ENCODE peak calls at places on chromosomes 12 and 14, in seven cellular contexts. F is iPS DF 6.9, K is keratinocyte, C is aorta, X is stomach, Y is A549, L is tibial artery. U is an unnamed sample.

GRCh38 chr14:85512491-85512890 is 17.5 kb upstream of the FLRT2 start:
- DNase-seq in F (no peak), K (no peak), C (no peak), X (no peak), Y (no peak), L (no peak), U (no peak)

GRCh38 chr14:39395555-39396254 is 36.5 kb downstream of the FBXO33 start:
- DNase-seq in F (no peak), K (no peak), C (no peak), X (no peak), Y (no peak), L (no peak), U (no peak)

GRCh38 chr12:52634266-52635056 is 16.1 kb upstream of the KRT73 start:
- DNase-seq in F (no peak), K (no peak), C (no peak), X (peak), Y (no peak), L (no peak), U (no peak)

GRCh38 chr12:70418101-70418500 is 52.0 kb downstream of the KCNMB4 start:
- DNase-seq in F (no peak), K (no peak), C (no peak), X (no peak), Y (no peak), L (no peak), U (no peak)

GRCh38 chr14:69351385-69351784 is 46.7 kb downstream of the ERH start:
- DNase-seq in F (no peak), K (no peak), C (no peak), X (no peak), Y (no peak), L (no peak), U (no peak)

GRCh38 chr12:90945070-90945649 is 9.8 kb downstream of the CCER1 start:
- DNase-seq in F (no peak), K (no peak), C (no peak), X (no peak), Y (peak), L (no peak), U (no peak)

GRCh38 chr12:81389550-81390099 is 311.7 kb downstream of the ACSS3 start:
- DNase-seq in F (no peak), K (no peak), C (no peak), X (no peak), Y (no peak), L (no peak), U (no peak)

GRCh38 chr12:122265433-122265832 is 861 bp downstream of the VPS33A start:
- DNase-seq in F (no peak), K (no peak), C (no peak), X (no peak), Y (peak), L (no peak), U (no peak)

GRCh38 chr12:77606348-77606747 is 224.3 kb upstream of the NAV3 start:
- DNase-seq in F (no peak), K (no peak), C (no peak), X (no peak), Y (no peak), L (no peak), U (no peak)

GRCh38 chr14:64193821-64194220 is 100.3 kb downstream of the ESR2 start:
- DNase-seq in F (no peak), K (no peak), C (no peak), X (peak), Y (no peak), L (no peak), U (no peak)

GRCh38 chr12:40312196-40312595 is 87.4 kb downstream of the LRRK2 start:
- DNase-seq in F (no peak), K (no peak), C (no peak), X (no peak), Y (no peak), L (no peak), U (no peak)

GRCh38 chr12:6084969-6085450 is 39.5 kb downstream of the VWF start:
- DNase-seq in F (no peak), K (no peak), C (no peak), X (no peak), Y (no peak), L (peak), U (no peak)

GRCh38 chr12:128660532-128661215 is 163.1 kb downstream of the SLC15A4 start:
- DNase-seq in F (no peak), K (no peak), C (no peak), X (no peak), Y (no peak), L (no peak), U (peak)

GRCh38 chr12:26282339-26282945 is 87.1 kb downstream of the SSPN start:
- DNase-seq in F (no peak), K (no peak), C (no peak), X (no peak), Y (no peak), L (no peak), U (no peak)

GRCh38 chr12:62537544-62537943 is 70.9 kb downstream of the MON2 start:
- DNase-seq in F (no peak), K (peak), C (no peak), X (peak), Y (no peak), L (peak), U (no peak)

DNA sequence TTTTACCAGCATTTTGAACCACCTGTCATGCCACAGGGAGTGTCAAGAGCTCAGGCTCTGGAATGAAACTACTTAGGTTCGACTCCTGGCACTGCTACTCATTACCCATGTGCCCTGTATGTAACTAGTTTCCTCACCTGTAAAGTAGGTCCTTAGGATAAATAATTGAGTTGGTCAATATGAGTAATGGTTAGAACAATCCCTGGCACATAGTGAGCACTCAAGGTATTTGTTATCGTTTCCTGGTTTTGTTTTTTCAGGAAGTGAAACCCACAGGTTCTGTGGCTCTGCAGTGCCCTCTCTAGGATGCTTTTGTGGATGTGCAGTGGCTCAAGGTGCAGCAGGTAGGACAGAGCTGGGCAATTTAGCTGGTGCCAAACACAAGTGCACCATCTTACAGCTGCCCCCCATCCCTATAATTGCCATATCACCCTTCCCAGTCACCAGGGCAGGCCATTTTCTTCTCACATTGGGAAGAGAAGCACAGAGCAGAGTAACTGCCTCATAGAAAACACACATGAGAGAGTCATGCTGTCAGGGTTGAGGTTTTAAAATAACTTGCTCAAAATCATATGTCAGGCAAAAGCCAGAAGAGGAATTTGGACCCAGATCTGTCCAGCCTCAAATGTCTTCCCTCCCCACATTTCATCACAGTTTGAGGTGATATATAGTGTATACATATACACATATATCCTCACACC is 297.5 kb downstream of the RPAP3 start:
- DNase-seq in F (no peak), K (no peak), C (no peak), X (no peak), Y (peak), L (no peak), U (no peak)
- H3K27ac ChIP-seq in F (no peak), K (no peak), C (no peak), X (no peak), Y (peak), L (no peak), U (peak)

DNA sequence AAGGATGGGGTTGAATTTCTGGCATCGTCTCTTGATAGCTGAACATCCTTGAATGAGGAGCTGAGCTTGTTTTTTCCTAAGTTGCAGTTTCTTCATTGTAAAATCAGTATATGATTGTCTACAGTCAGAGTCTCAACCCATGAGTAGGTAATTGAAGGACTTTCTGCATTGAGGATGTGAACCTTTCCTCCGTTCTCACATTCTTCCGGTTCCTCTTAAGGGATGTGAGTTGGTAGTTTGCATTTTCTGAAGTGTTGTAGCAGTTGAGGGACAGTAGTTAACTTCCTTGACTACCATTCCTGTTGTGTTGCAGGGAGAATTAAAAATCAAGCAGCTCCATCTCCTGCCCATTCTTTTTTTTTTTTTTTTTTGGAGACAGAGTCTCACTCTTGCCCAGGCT is 19.1 kb downstream of the TPCN1 start:
- DNase-seq in F (no peak), K (no peak), C (no peak), X (no peak), Y (no peak), L (no peak), U (no peak)
- H3K27ac ChIP-seq in F (no peak), K (peak), C (peak), X (peak), Y (no peak), L (peak), U (no peak)

DNA sequence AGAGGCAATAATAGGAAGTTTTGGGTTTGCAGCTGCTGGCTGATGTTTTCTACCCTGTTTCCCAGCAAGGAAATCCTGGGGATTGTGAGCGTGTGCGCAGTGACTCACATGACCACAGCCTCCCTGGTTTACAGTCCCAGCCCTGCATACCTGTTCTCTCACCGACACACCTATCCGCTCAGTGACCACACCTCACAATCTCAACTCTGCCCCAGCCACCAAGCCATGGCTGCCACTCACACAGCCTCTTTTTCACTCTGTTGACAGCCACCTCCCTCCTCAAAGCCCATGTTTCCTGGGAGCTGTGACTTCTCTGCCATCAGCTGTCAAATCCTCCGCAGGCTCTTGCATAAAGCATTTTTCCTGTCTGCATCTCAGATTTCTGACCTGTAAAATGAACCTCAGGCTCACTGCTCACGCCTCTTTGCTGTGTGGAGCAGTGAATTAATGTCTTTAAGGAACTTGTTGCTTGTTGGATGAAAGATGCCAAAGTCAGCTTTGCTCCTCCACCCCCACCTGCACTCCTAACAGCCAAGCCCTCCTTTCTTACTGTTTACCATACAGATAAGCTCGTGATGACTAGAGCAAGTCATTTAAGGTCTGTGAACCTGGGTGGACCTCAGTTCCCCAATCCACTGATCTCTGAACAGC is 43.5 kb downstream of the B4GALNT3 start:
- DNase-seq in F (no peak), K (peak), C (no peak), X (peak), Y (no peak), L (no peak), U (peak)
- H3K27ac ChIP-seq in F (no peak), K (peak), C (peak), X (peak), Y (no peak), L (no peak), U (peak)

GRCh38 chr14:102993523-102993922 is 63.8 kb downstream of the CDC42BPB start:
- DNase-seq in F (no peak), K (peak), C (no peak), X (no peak), Y (peak), L (no peak), U (no peak)
- H3K27ac ChIP-seq in F (no peak), K (peak), C (no peak), X (peak), Y (peak), L (no peak), U (no peak)

DNA sequence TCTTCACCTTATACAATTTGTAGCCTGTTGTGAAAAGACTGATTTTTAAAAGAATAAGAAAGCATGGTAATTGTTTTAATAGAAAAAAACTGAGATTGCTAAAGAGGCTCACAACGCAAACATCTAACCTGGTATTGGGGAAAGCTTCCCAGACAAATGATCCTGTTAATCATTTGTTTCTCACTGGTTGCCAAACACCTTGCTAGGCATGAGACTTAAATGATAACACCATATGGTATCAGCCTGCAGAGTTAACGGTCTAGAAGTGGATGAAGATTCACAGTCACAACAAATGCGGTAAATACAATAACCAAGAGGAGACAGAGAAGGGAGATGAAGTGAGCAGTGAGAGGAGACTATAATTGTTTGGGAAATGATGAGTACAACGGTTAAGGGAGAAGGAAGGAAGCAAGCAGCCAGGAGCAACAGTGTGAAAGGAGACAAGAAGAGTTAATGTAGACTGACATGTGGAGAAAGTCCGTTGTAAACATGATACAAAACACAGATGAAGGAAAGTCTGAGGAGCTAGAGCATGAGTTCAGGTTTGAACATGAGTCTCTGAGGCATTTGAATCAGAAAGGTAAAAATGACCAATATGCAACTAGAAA is 19.8 kb downstream of the GXYLT1 start:
- DNase-seq in F (no peak), K (no peak), C (no peak), X (no peak), Y (no peak), L (no peak), U (no peak)
- H3K27ac ChIP-seq in F (no peak), K (no peak), C (no peak), X (no peak), Y (no peak), L (no peak), U (no peak)

GRCh38 chr12:97275261-97276197 is 187.1 kb upstream of the RMST start:
- DNase-seq in F (no peak), K (no peak), C (no peak), X (no peak), Y (no peak), L (no peak), U (no peak)

GRCh38 chr12:97277030-97277429 is 185.6 kb upstream of the RMST start:
- DNase-seq in F (no peak), K (no peak), C (no peak), X (no peak), Y (no peak), L (no peak), U (no peak)

GRCh38 chr12:97272471-97272870 is 190.1 kb upstream of the RMST start:
- DNase-seq in F (no peak), K (no peak), C (no peak), X (no peak), Y (no peak), L (no peak), U (no peak)

GRCh38 chr12:97276621-97277020 is 186.0 kb upstream of the RMST start:
- DNase-seq in F (no peak), K (no peak), C (no peak), X (no peak), Y (no peak), L (no peak), U (no peak)

GRCh38 chr12:97276198-97276580 is 186.4 kb upstream of the RMST start:
- DNase-seq in F (no peak), K (no peak), C (no peak), X (no peak), Y (no peak), L (no peak), U (no peak)
- H3K27ac ChIP-seq in F (no peak), K (no peak), C (no peak), X (no peak), Y (no peak), L (no peak), U (no peak)

GRCh38 chr12:95124106-95124505 is 50.7 kb upstream of the NR2C1 start:
- DNase-seq in F (no peak), K (no peak), C (no peak), X (no peak), Y (no peak), L (no peak), U (peak)
- H3K27ac ChIP-seq in F (no peak), K (no peak), C (peak), X (no peak), Y (no peak), L (peak), U (peak)

GRCh38 chr14:103260629-103261124 is 73.4 kb upstream of the EIF5 start:
- DNase-seq in F (no peak), K (no peak), C (no peak), X (peak), Y (peak), L (peak), U (no peak)
- H3K27ac ChIP-seq in F (no peak), K (peak), C (peak), X (peak), Y (peak), L (peak), U (peak)

GRCh38 chr12:69254046-69254445 is 14.7 kb downstream of the CPSF6 start:
- DNase-seq in F (no peak), K (no peak), C (no peak), X (no peak), Y (peak), L (no peak), U (no peak)
- H3K27ac ChIP-seq in F (no peak), K (no peak), C (no peak), X (no peak), Y (no peak), L (no peak), U (no peak)

U was measured in left lung.